ENCODE peak calls at places on chromosomes 7 and 10, in ten cellular contexts. One of them, this sample, is unnamed.

GRCh38 chr10:35433851-35434426 is 97.6 kb downstream of the CCNY start:
- DNase-seq in HEK293T: no peak
- DNase-seq in fibroblast of lung: peak
- DNase-seq in WTC11: no peak
- DNase-seq in coronary artery: no peak
- DNase-seq in hippocampal formation: no peak
- DNase-seq in NCI-H187: no peak
- DNase-seq in mucosa of gallbladder: no peak
- DNase-seq in cerebellar cortex: no peak
- DNase-seq in DMS153: no peak
- DNase-seq in this sample: no peak

GRCh38 chr7:80129785-80130184 is 4.8 kb upstream of the GNAI1 start:
- DNase-seq in HEK293T: no peak
- DNase-seq in fibroblast of lung: no peak
- DNase-seq in WTC11: no peak
- DNase-seq in coronary artery: no peak
- DNase-seq in hippocampal formation: no peak
- DNase-seq in NCI-H187: no peak
- DNase-seq in mucosa of gallbladder: no peak
- DNase-seq in cerebellar cortex: no peak
- DNase-seq in DMS153: no peak
- DNase-seq in this sample: no peak

GRCh38 chr10:96720422-96721206 is at the start of gene PIK3AP1:
- DNase-seq in HEK293T: peak
- DNase-seq in fibroblast of lung: no peak
- DNase-seq in WTC11: peak
- DNase-seq in coronary artery: peak
- DNase-seq in hippocampal formation: no peak
- DNase-seq in NCI-H187: no peak
- DNase-seq in mucosa of gallbladder: peak
- DNase-seq in cerebellar cortex: no peak
- DNase-seq in DMS153: peak
- DNase-seq in this sample: peak

GRCh38 chr10:1809139-1809755 is 71.9 kb upstream of the ADARB2 start:
- DNase-seq in HEK293T: no peak
- DNase-seq in fibroblast of lung: no peak
- DNase-seq in WTC11: no peak
- DNase-seq in coronary artery: no peak
- DNase-seq in hippocampal formation: no peak
- DNase-seq in NCI-H187: no peak
- DNase-seq in mucosa of gallbladder: no peak
- DNase-seq in cerebellar cortex: no peak
- DNase-seq in DMS153: no peak
- DNase-seq in this sample: no peak

GRCh38 chr10:24701447-24701846 is 22.2 kb downstream of the ARHGAP21 start:
- DNase-seq in HEK293T: no peak
- DNase-seq in fibroblast of lung: peak
- DNase-seq in WTC11: no peak
- DNase-seq in coronary artery: no peak
- DNase-seq in hippocampal formation: no peak
- DNase-seq in NCI-H187: no peak
- DNase-seq in mucosa of gallbladder: no peak
- DNase-seq in cerebellar cortex: no peak
- DNase-seq in DMS153: no peak
- DNase-seq in this sample: peak

GRCh38 chr10:125000366-125001312 is 58.7 kb downstream of the ZRANB1 start:
- DNase-seq in HEK293T: peak
- DNase-seq in fibroblast of lung: peak
- DNase-seq in WTC11: peak
- DNase-seq in coronary artery: peak
- DNase-seq in hippocampal formation: peak
- DNase-seq in NCI-H187: no peak
- DNase-seq in mucosa of gallbladder: no peak
- DNase-seq in cerebellar cortex: peak
- DNase-seq in DMS153: no peak
- DNase-seq in this sample: no peak

GRCh38 chr10:121157998-121158397 is 306.8 kb downstream of the WDR11 start:
- DNase-seq in HEK293T: no peak
- DNase-seq in fibroblast of lung: peak
- DNase-seq in WTC11: no peak
- DNase-seq in coronary artery: no peak
- DNase-seq in hippocampal formation: no peak
- DNase-seq in NCI-H187: no peak
- DNase-seq in mucosa of gallbladder: peak
- DNase-seq in cerebellar cortex: no peak
- DNase-seq in DMS153: no peak
- DNase-seq in this sample: no peak

GRCh38 chr10:36462194-36462593 is 663.2 kb upstream of the ANKRD30A start:
- DNase-seq in HEK293T: no peak
- DNase-seq in fibroblast of lung: no peak
- DNase-seq in WTC11: no peak
- DNase-seq in coronary artery: no peak
- DNase-seq in hippocampal formation: no peak
- DNase-seq in NCI-H187: no peak
- DNase-seq in mucosa of gallbladder: no peak
- DNase-seq in cerebellar cortex: no peak
- DNase-seq in DMS153: no peak
- DNase-seq in this sample: no peak

GRCh38 chr10:33263453-33263852 is 71.0 kb downstream of the NRP1 start:
- DNase-seq in HEK293T: no peak
- DNase-seq in fibroblast of lung: peak
- DNase-seq in WTC11: no peak
- DNase-seq in coronary artery: no peak
- DNase-seq in hippocampal formation: no peak
- DNase-seq in NCI-H187: no peak
- DNase-seq in mucosa of gallbladder: no peak
- DNase-seq in cerebellar cortex: no peak
- DNase-seq in DMS153: no peak
- DNase-seq in this sample: no peak

GRCh38 chr7:131012477-131013031 is 278.5 kb upstream of the KLF14 start:
- DNase-seq in HEK293T: no peak
- DNase-seq in fibroblast of lung: no peak
- DNase-seq in WTC11: no peak
- DNase-seq in coronary artery: no peak
- DNase-seq in hippocampal formation: no peak
- DNase-seq in NCI-H187: no peak
- DNase-seq in mucosa of gallbladder: no peak
- DNase-seq in cerebellar cortex: peak
- DNase-seq in DMS153: no peak
- DNase-seq in this sample: no peak

GRCh38 chr10:50575477-50576244 is 48.1 kb downstream of the SGMS1 start:
- DNase-seq in HEK293T: no peak
- DNase-seq in fibroblast of lung: no peak
- DNase-seq in WTC11: no peak
- DNase-seq in coronary artery: no peak
- DNase-seq in hippocampal formation: no peak
- DNase-seq in NCI-H187: no peak
- DNase-seq in mucosa of gallbladder: no peak
- DNase-seq in cerebellar cortex: no peak
- DNase-seq in DMS153: no peak
- DNase-seq in this sample: no peak

GRCh38 chr10:70255329-70256299 is 22.4 kb upstream of the PPA1 start:
- DNase-seq in HEK293T: no peak
- DNase-seq in fibroblast of lung: peak
- DNase-seq in WTC11: no peak
- DNase-seq in coronary artery: peak
- DNase-seq in hippocampal formation: no peak
- DNase-seq in NCI-H187: no peak
- DNase-seq in mucosa of gallbladder: no peak
- DNase-seq in cerebellar cortex: no peak
- DNase-seq in DMS153: no peak
- DNase-seq in this sample: no peak

GRCh38 chr10:70594161-70594560 is 8.4 kb downstream of the PRF1 start:
- DNase-seq in HEK293T: no peak
- DNase-seq in fibroblast of lung: no peak
- DNase-seq in WTC11: no peak
- DNase-seq in coronary artery: no peak
- DNase-seq in hippocampal formation: no peak
- DNase-seq in NCI-H187: no peak
- DNase-seq in mucosa of gallbladder: no peak
- DNase-seq in cerebellar cortex: no peak
- DNase-seq in DMS153: no peak
- DNase-seq in this sample: no peak

GRCh38 chr7:50595538-50596102 is 30.4 kb upstream of the DDC start:
- DNase-seq in HEK293T: peak
- DNase-seq in fibroblast of lung: peak
- DNase-seq in WTC11: no peak
- DNase-seq in coronary artery: no peak
- DNase-seq in hippocampal formation: peak
- DNase-seq in NCI-H187: peak
- DNase-seq in mucosa of gallbladder: peak
- DNase-seq in cerebellar cortex: peak
- DNase-seq in DMS153: peak
- DNase-seq in this sample: peak

This sample was measured in activated CD4-positive, alpha-beta T cell treated with anti-CD3 and anti-CD28 coated beads, Interleukin-2, amount 10 ng/mL, durations not matched to agents 7 days and 5 days.